ENCODE peak calls at places on chromosomes 16 and 17, in six cellular contexts. One of them, this sample, is unnamed. For H3K27me3, the result is how much of the 10 kb centered on the place peaks cover.

GRCh38 chr17:57294629-57295501 is 38.5 kb downstream of the MSI2 start:
- DNase-seq in neuronal stem cell: no peak
- DNase-seq in heart right ventricle: peak
- DNase-seq in GM23248: no peak
- DNase-seq in psoas muscle: peak
- DNase-seq in CD4-positive, CD25-positive, alpha-beta regulatory T cell: no peak
- DNase-seq in this sample: peak

GRCh38 chr16:11135167-11135973 is 120.6 kb downstream of the SOCS1 start:
- DNase-seq in neuronal stem cell: no peak
- DNase-seq in heart right ventricle: no peak
- DNase-seq in GM23248: peak
- DNase-seq in psoas muscle: peak
- DNase-seq in CD4-positive, CD25-positive, alpha-beta regulatory T cell: no peak
- DNase-seq in this sample: no peak

GRCh38 chr16:48101069-48101674 is 54.6 kb downstream of the ABCC12 start:
- DNase-seq in neuronal stem cell: no peak
- DNase-seq in heart right ventricle: no peak
- DNase-seq in GM23248: no peak
- DNase-seq in psoas muscle: no peak
- DNase-seq in CD4-positive, CD25-positive, alpha-beta regulatory T cell: no peak
- DNase-seq in this sample: no peak

GRCh38 chr17:66630379-66630778 is 204.5 kb upstream of the CACNG5 start:
- DNase-seq in neuronal stem cell: no peak
- DNase-seq in heart right ventricle: no peak
- DNase-seq in GM23248: no peak
- DNase-seq in psoas muscle: no peak
- DNase-seq in CD4-positive, CD25-positive, alpha-beta regulatory T cell: no peak
- DNase-seq in this sample: no peak

GRCh38 chr16:66441586-66442375 is 14.7 kb downstream of the BEAN1 start:
- DNase-seq in neuronal stem cell: no peak
- DNase-seq in heart right ventricle: no peak
- DNase-seq in GM23248: peak
- DNase-seq in psoas muscle: no peak
- DNase-seq in CD4-positive, CD25-positive, alpha-beta regulatory T cell: no peak
- DNase-seq in this sample: no peak

GRCh38 chr16:84589975-84590719 is 27.7 kb downstream of the COTL1 start:
- DNase-seq in neuronal stem cell: no peak
- DNase-seq in heart right ventricle: no peak
- DNase-seq in GM23248: no peak
- DNase-seq in psoas muscle: no peak
- DNase-seq in CD4-positive, CD25-positive, alpha-beta regulatory T cell: no peak
- DNase-seq in this sample: no peak

GRCh38 chr16:77171750-77172635 is 19.0 kb upstream of the MON1B start:
- DNase-seq in neuronal stem cell: peak
- DNase-seq in heart right ventricle: peak
- DNase-seq in GM23248: peak
- DNase-seq in psoas muscle: no peak
- DNase-seq in CD4-positive, CD25-positive, alpha-beta regulatory T cell: no peak
- DNase-seq in this sample: peak

GRCh38 chr17:82338858-82339633 is 5.5 kb upstream of the SECTM1 start:
- DNase-seq in neuronal stem cell: no peak
- DNase-seq in heart right ventricle: no peak
- DNase-seq in GM23248: peak
- DNase-seq in psoas muscle: no peak
- DNase-seq in CD4-positive, CD25-positive, alpha-beta regulatory T cell: no peak
- DNase-seq in this sample: peak

GRCh38 chr17:6755281-6755680 is 565 bp upstream of the XAF1 start:
- DNase-seq in neuronal stem cell: no peak
- DNase-seq in heart right ventricle: peak
- DNase-seq in GM23248: peak
- DNase-seq in psoas muscle: peak
- DNase-seq in CD4-positive, CD25-positive, alpha-beta regulatory T cell: no peak
- DNase-seq in this sample: no peak

GRCh38 chr17:5605452-5605851 is 21.1 kb upstream of the NLRP1 start:
- DNase-seq in neuronal stem cell: no peak
- DNase-seq in heart right ventricle: no peak
- DNase-seq in GM23248: no peak
- DNase-seq in psoas muscle: no peak
- DNase-seq in CD4-positive, CD25-positive, alpha-beta regulatory T cell: no peak
- DNase-seq in this sample: no peak

GRCh38 chr16:30651124-30652004 is 604 bp downstream of the PRR14 start:
- DNase-seq in neuronal stem cell: no peak
- DNase-seq in heart right ventricle: peak
- DNase-seq in GM23248: peak
- DNase-seq in psoas muscle: peak
- DNase-seq in CD4-positive, CD25-positive, alpha-beta regulatory T cell: peak
- DNase-seq in this sample: peak

GRCh38 chr17:81509048-81509686 is 3.4 kb downstream of the ACTG1 start:
- DNase-seq in neuronal stem cell: no peak
- DNase-seq in heart right ventricle: no peak
- DNase-seq in GM23248: peak
- DNase-seq in psoas muscle: no peak
- DNase-seq in CD4-positive, CD25-positive, alpha-beta regulatory T cell: no peak
- DNase-seq in this sample: peak

GRCh38 chr16:11816123-11816522 is 19.1 kb upstream of the ZC3H7A start:
- DNase-seq in neuronal stem cell: no peak
- DNase-seq in heart right ventricle: no peak
- DNase-seq in GM23248: no peak
- DNase-seq in psoas muscle: no peak
- DNase-seq in CD4-positive, CD25-positive, alpha-beta regulatory T cell: no peak
- DNase-seq in this sample: no peak

GRCh38 chr16:22397459-22397858 is 23.0 kb upstream of the CDR2 start:
- DNase-seq in neuronal stem cell: no peak
- DNase-seq in heart right ventricle: no peak
- DNase-seq in GM23248: peak
- DNase-seq in psoas muscle: no peak
- DNase-seq in CD4-positive, CD25-positive, alpha-beta regulatory T cell: no peak
- DNase-seq in this sample: no peak

GRCh38 chr16:81432899-81433560 is 11.6 kb upstream of the CMIP start:
- DNase-seq in neuronal stem cell: no peak
- DNase-seq in heart right ventricle: no peak
- DNase-seq in GM23248: no peak
- DNase-seq in psoas muscle: no peak
- DNase-seq in CD4-positive, CD25-positive, alpha-beta regulatory T cell: no peak
- DNase-seq in this sample: no peak

GRCh38 chr17:77354721-77355455 is 214.1 kb downstream of the SEC14L1 start:
- DNase-seq in neuronal stem cell: no peak
- DNase-seq in heart right ventricle: peak
- DNase-seq in GM23248: peak
- DNase-seq in psoas muscle: peak
- DNase-seq in CD4-positive, CD25-positive, alpha-beta regulatory T cell: no peak
- DNase-seq in this sample: no peak

GRCh38 chr16:85616608-85617311 is 3.6 kb downstream of the GSE1 start:
- DNase-seq in neuronal stem cell: no peak
- DNase-seq in heart right ventricle: peak
- DNase-seq in GM23248: no peak
- DNase-seq in psoas muscle: no peak
- DNase-seq in CD4-positive, CD25-positive, alpha-beta regulatory T cell: no peak
- DNase-seq in this sample: no peak

GRCh38 chr17:56891751-56892150 is 22.1 kb downstream of the TRIM25 start:
- DNase-seq in neuronal stem cell: no peak
- DNase-seq in heart right ventricle: no peak
- DNase-seq in GM23248: peak
- DNase-seq in psoas muscle: peak
- DNase-seq in CD4-positive, CD25-positive, alpha-beta regulatory T cell: peak
- DNase-seq in this sample: no peak

GRCh38 chr17:30524847-30525246 is 47.6 kb downstream of the GOSR1 start:
- DNase-seq in neuronal stem cell: no peak
- DNase-seq in heart right ventricle: peak
- DNase-seq in GM23248: peak
- DNase-seq in psoas muscle: no peak
- DNase-seq in CD4-positive, CD25-positive, alpha-beta regulatory T cell: no peak
- DNase-seq in this sample: no peak

GRCh38 chr16:89858973-89859808 is 14.2 kb upstream of the TCF25 start:
- DNase-seq in neuronal stem cell: no peak
- DNase-seq in heart right ventricle: no peak
- DNase-seq in GM23248: no peak
- DNase-seq in psoas muscle: no peak
- DNase-seq in CD4-positive, CD25-positive, alpha-beta regulatory T cell: no peak
- DNase-seq in this sample: no peak

GRCh38 chr17:44354582-44355309 is 8.9 kb downstream of the FAM171A2 start:
- DNase-seq in neuronal stem cell: peak
- DNase-seq in heart right ventricle: no peak
- DNase-seq in GM23248: peak
- DNase-seq in psoas muscle: peak
- DNase-seq in CD4-positive, CD25-positive, alpha-beta regulatory T cell: peak
- DNase-seq in this sample: no peak

GRCh38 chr17:43671075-43671692 is 9.5 kb upstream of the MEOX1 start:
- DNase-seq in neuronal stem cell: no peak
- DNase-seq in heart right ventricle: peak
- DNase-seq in GM23248: peak
- DNase-seq in psoas muscle: no peak
- DNase-seq in CD4-positive, CD25-positive, alpha-beta regulatory T cell: no peak
- DNase-seq in this sample: peak

GRCh38 chr17:56733833-56734232 is 99.9 kb downstream of the C17orf67 start:
- DNase-seq in neuronal stem cell: no peak
- DNase-seq in heart right ventricle: no peak
- DNase-seq in GM23248: no peak
- DNase-seq in psoas muscle: no peak
- DNase-seq in CD4-positive, CD25-positive, alpha-beta regulatory T cell: no peak
- DNase-seq in this sample: no peak

GRCh38 chr17:59371426-59372099 is 40.1 kb downstream of the YPEL2 start:
- DNase-seq in neuronal stem cell: no peak
- DNase-seq in heart right ventricle: no peak
- DNase-seq in GM23248: peak
- DNase-seq in psoas muscle: peak
- DNase-seq in CD4-positive, CD25-positive, alpha-beta regulatory T cell: no peak
- DNase-seq in this sample: no peak

GRCh38 chr16:56625943-56626654 is 518 bp downstream of the MT1E start:
- DNase-seq in neuronal stem cell: no peak
- DNase-seq in heart right ventricle: peak
- DNase-seq in GM23248: peak
- DNase-seq in psoas muscle: peak
- DNase-seq in CD4-positive, CD25-positive, alpha-beta regulatory T cell: no peak
- DNase-seq in this sample: no peak

GRCh38 chr17:8041249-8041928 is 2.5 kb downstream of the ALOX15B start:
- DNase-seq in neuronal stem cell: peak
- DNase-seq in heart right ventricle: no peak
- DNase-seq in GM23248: peak
- DNase-seq in psoas muscle: no peak
- DNase-seq in CD4-positive, CD25-positive, alpha-beta regulatory T cell: no peak
- DNase-seq in this sample: peak

GRCh38 chr16:32116080-32116479 is 137.0 kb upstream of the TP53TG3D start:
- DNase-seq in neuronal stem cell: no peak
- DNase-seq in heart right ventricle: no peak
- DNase-seq in GM23248: peak
- DNase-seq in psoas muscle: peak
- DNase-seq in CD4-positive, CD25-positive, alpha-beta regulatory T cell: no peak
- DNase-seq in this sample: peak

DNA sequence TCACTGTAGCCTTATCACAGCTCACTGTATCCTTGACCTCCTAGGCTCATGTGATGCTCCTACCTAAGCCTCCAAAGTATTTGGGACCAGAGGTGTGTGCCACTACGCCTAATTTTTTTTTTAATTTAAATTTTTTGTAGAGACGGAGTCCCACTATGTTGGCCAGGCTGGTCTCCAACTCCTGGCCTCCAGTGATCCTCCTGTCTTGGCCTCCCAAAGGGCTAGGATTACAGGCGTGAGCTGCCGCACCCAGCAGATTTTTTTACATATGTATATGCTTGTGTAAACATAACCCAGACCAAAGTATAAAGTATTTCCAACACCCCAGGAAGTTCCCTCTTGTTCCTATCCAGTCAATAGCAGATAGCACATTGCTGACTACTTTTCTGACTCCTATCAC is 1.7 kb upstream of the PGP start:
- DNase-seq in neuronal stem cell: no peak
- DNase-seq in heart right ventricle: no peak
- DNase-seq in GM23248: no peak
- DNase-seq in psoas muscle: no peak
- DNase-seq in CD4-positive, CD25-positive, alpha-beta regulatory T cell: no peak
- DNase-seq in this sample: no peak
- H3K4me3 ChIP-seq in neuronal stem cell: no peak
- H3K4me3 ChIP-seq in heart right ventricle: no peak
- H3K4me3 ChIP-seq in GM23248: no peak
- H3K4me3 ChIP-seq in psoas muscle: peak
- H3K4me3 ChIP-seq in CD4-positive, CD25-positive, alpha-beta regulatory T cell: no peak
- H3K4me3 ChIP-seq in this sample: no peak

DNA sequence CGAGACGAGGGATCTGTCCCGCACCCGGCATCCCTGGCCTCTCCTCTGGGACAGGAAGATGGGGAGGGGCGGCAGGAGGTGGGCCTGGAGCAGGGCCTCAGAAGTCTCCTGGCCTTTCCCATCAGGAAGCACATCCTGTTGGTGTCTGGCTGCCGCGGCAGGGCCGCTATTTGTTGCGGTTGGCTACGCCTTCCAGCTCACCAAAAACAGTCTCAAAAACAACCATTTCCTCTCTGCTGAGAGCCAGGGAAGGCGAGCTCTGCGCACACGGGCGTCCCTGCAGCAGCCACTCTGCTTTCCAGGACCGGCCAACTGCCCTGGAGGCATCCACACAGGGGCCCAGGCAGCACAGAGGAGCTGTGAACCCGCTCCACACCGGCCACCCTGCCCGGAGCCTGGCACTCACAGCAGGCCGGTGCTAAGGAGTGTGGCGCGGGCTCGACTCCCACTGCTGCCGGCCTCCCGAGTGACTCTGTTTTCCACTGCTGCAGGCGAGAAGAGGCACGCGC is at the start of gene TMEM204:
- DNase-seq in neuronal stem cell: no peak
- DNase-seq in heart right ventricle: peak
- DNase-seq in GM23248: peak
- DNase-seq in psoas muscle: peak
- DNase-seq in CD4-positive, CD25-positive, alpha-beta regulatory T cell: no peak
- DNase-seq in this sample: no peak
- H3K27me3 ChIP-seq in neuronal stem cell: under half
- H3K27me3 ChIP-seq in heart right ventricle: under half
- H3K27me3 ChIP-seq in GM23248: under half
- H3K27me3 ChIP-seq in psoas muscle: under half
- H3K27me3 ChIP-seq in CD4-positive, CD25-positive, alpha-beta regulatory T cell: under half
- H3K27me3 ChIP-seq in this sample: under half

GRCh38 chr17:28574536-28574935 is 2.2 kb downstream of the ALDOC start:
- DNase-seq in neuronal stem cell: no peak
- DNase-seq in heart right ventricle: no peak
- DNase-seq in GM23248: no peak
- DNase-seq in psoas muscle: no peak
- DNase-seq in CD4-positive, CD25-positive, alpha-beta regulatory T cell: no peak
- DNase-seq in this sample: no peak

GRCh38 chr17:28576758-28577465 is at the start of gene ALDOC:
- DNase-seq in neuronal stem cell: peak
- DNase-seq in heart right ventricle: peak
- DNase-seq in GM23248: peak
- DNase-seq in psoas muscle: peak
- DNase-seq in CD4-positive, CD25-positive, alpha-beta regulatory T cell: peak
- DNase-seq in this sample: peak

GRCh38 chr17:28573966-28574480 is 2.7 kb downstream of the ALDOC start:
- DNase-seq in neuronal stem cell: no peak
- DNase-seq in heart right ventricle: no peak
- DNase-seq in GM23248: no peak
- DNase-seq in psoas muscle: no peak
- DNase-seq in CD4-positive, CD25-positive, alpha-beta regulatory T cell: no peak
- DNase-seq in this sample: no peak

GRCh38 chr17:28573521-28573920 is 2.2 kb upstream of the PIGS start:
- DNase-seq in neuronal stem cell: no peak
- DNase-seq in heart right ventricle: no peak
- DNase-seq in GM23248: no peak
- DNase-seq in psoas muscle: no peak
- DNase-seq in CD4-positive, CD25-positive, alpha-beta regulatory T cell: no peak
- DNase-seq in this sample: no peak

GRCh38 chr17:28575126-28575795 is 1.4 kb downstream of the ALDOC start:
- DNase-seq in neuronal stem cell: no peak
- DNase-seq in heart right ventricle: peak
- DNase-seq in GM23248: no peak
- DNase-seq in psoas muscle: no peak
- DNase-seq in CD4-positive, CD25-positive, alpha-beta regulatory T cell: no peak
- DNase-seq in this sample: no peak
- H3K4me3 ChIP-seq in neuronal stem cell: no peak
- H3K4me3 ChIP-seq in heart right ventricle: peak
- H3K4me3 ChIP-seq in GM23248: no peak
- H3K4me3 ChIP-seq in psoas muscle: no peak
- H3K4me3 ChIP-seq in CD4-positive, CD25-positive, alpha-beta regulatory T cell: no peak
- H3K4me3 ChIP-seq in this sample: no peak

GRCh38 chr17:48563867-48564199 is 14.3 kb downstream of the HOXB4 start:
- DNase-seq in neuronal stem cell: no peak
- DNase-seq in heart right ventricle: no peak
- DNase-seq in GM23248: no peak
- DNase-seq in psoas muscle: no peak
- DNase-seq in CD4-positive, CD25-positive, alpha-beta regulatory T cell: no peak
- DNase-seq in this sample: no peak
- H3K27me3 ChIP-seq in neuronal stem cell: half or more
- H3K27me3 ChIP-seq in heart right ventricle: half or more
- H3K27me3 ChIP-seq in GM23248: under half
- H3K27me3 ChIP-seq in psoas muscle: under half
- H3K27me3 ChIP-seq in CD4-positive, CD25-positive, alpha-beta regulatory T cell: under half
- H3K27me3 ChIP-seq in this sample: under half